ENCODE peak calls at places on chromosomes 11 and 22, in four cellular contexts. L is A172; C is stimulated activated CD4-positive, alpha-beta T cell treated with anti-CD3 and anti-CD28 coated beads, Interleukin-1b, Interleukin-23, amount 100 ng/mL, for 48 hours; I is RWPE1. A is an unnamed sample.

GRCh38 chr11:18853086-18853720 is 61.6 kb upstream of the PTPN5 start:
- DNase-seq in L (peak), C (no peak), I (peak), A (no peak)

GRCh38 chr11:100883860-100884259 is 196.8 kb downstream of the ARHGAP42 start:
- DNase-seq in L (peak), C (no peak), I (no peak), A (no peak)

GRCh38 chr11:30825723-30826122 is 239.6 kb upstream of the MPPED2 start:
- DNase-seq in L (no peak), C (no peak), I (no peak), A (no peak)

GRCh38 chr11:125694951-125695350 is 14.3 kb upstream of the ACRV1 start:
- DNase-seq in L (no peak), C (no peak), I (no peak), A (no peak)

GRCh38 chr11:75155570-75156422 is 4.9 kb downstream of the SLCO2B1 start:
- DNase-seq in L (no peak), C (no peak), I (no peak), A (no peak)

GRCh38 chr22:25658641-25659040 is 83.3 kb upstream of the MYO18B start:
- DNase-seq in L (no peak), C (no peak), I (no peak), A (no peak)

GRCh38 chr11:65611758-65612603 is 2.0 kb downstream of the MAP3K11 start:
- DNase-seq in L (no peak), C (no peak), I (no peak), A (no peak)

GRCh38 chr11:126024143-126024542 is 38.5 kb downstream of the CDON start:
- DNase-seq in L (no peak), C (no peak), I (no peak), A (no peak)

GRCh38 chr22:46072030-46072881 is 78.1 kb upstream of the PPARA start:
- DNase-seq in L (no peak), C (peak), I (no peak), A (no peak)

GRCh38 chr22:36541831-36542391 is 12.9 kb upstream of the EIF3D start:
- DNase-seq in L (peak), C (peak), I (peak), A (no peak)

GRCh38 chr11:46472662-46472994 is 81.1 kb upstream of the CHRM4 start:
- DNase-seq in L (no peak), C (no peak), I (no peak), A (no peak)

GRCh38 chr11:122020902-122021301 is 95.1 kb downstream of the BLID start:
- DNase-seq in L (no peak), C (no peak), I (peak), A (no peak)

GRCh38 chr11:12172493-12173013 is 62.2 kb downstream of the MICAL2 start:
- DNase-seq in L (no peak), C (no peak), I (no peak), A (no peak)

GRCh38 chr11:62127426-62127825 is 3.6 kb downstream of the INCENP start:
- DNase-seq in L (no peak), C (no peak), I (no peak), A (no peak)

GRCh38 chr11:129969973-129970372 is 32.7 kb downstream of the PRDM10 start:
- DNase-seq in L (no peak), C (no peak), I (no peak), A (no peak)

GRCh38 chr11:20303451-20303965 is 60.0 kb upstream of the HTATIP2 start:
- DNase-seq in L (no peak), C (no peak), I (no peak), A (no peak)

GRCh38 chr22:22025320-22026156 is 43.0 kb upstream of the TOP3B start:
- DNase-seq in L (no peak), C (no peak), I (no peak), A (no peak)

A was measured in neuronal stem cell.